ENCODE peak calls at places on chromosomes 4 and X, in eight cellular contexts. K is germinal center, A is AG10803, G is MCF 10A, Q is thoracic aorta, D is HT-29, Y is smooth muscle cell of the brain vasculature, R is Right ventricle myocardium superior. M is an unnamed sample.

GRCh38 chr4:54077812-54078211 is 13.4 kb upstream of the CHIC2 start:
- DNase-seq in K (no peak), A (peak), G (no peak), Q (no peak), D (no peak), Y (no peak), R (no peak), M (no peak)

GRCh38 chr4:76624271-76624681 is 189.2 kb downstream of the SHROOM3 start:
- DNase-seq in K (no peak), A (peak), G (peak), Q (peak), D (no peak), Y (peak), R (no peak), M (no peak)

GRCh38 chr4:57074753-57075152 is 35.4 kb downstream of the IGFBP7 start:
- DNase-seq in K (no peak), A (peak), G (peak), Q (no peak), D (no peak), Y (no peak), R (no peak), M (no peak)

GRCh38 chrX:39984191-39984956 is 113.4 kb downstream of the BCOR start:
- DNase-seq in K (no peak), A (peak), G (peak), Q (no peak), D (no peak), Y (no peak), R (no peak), M (no peak)

GRCh38 chr4:42892413-42892812 is at the start of gene GRXCR1:
- DNase-seq in K (no peak), A (no peak), G (no peak), Q (no peak), D (no peak), Y (no peak), R (no peak), M (no peak)

GRCh38 chr4:3442959-3443749 is 1.4 kb downstream of the HGFAC start:
- DNase-seq in K (peak), A (peak), G (peak), Q (no peak), D (peak), Y (no peak), R (peak), M (peak)

GRCh38 chr4:123325241-123325681 is 71.3 kb upstream of the SPRY1 start:
- DNase-seq in K (peak), A (no peak), G (no peak), Q (no peak), D (no peak), Y (no peak), R (no peak), M (no peak)

GRCh38 chr4:87934973-87935372 is 40.5 kb upstream of the SPP1 start:
- DNase-seq in K (no peak), A (no peak), G (no peak), Q (no peak), D (no peak), Y (no peak), R (no peak), M (no peak)

GRCh38 chr4:87211249-87211952 is 9.0 kb downstream of the KLHL8 start:
- DNase-seq in K (no peak), A (no peak), G (no peak), Q (no peak), D (no peak), Y (no peak), R (no peak), M (no peak)

GRCh38 chr4:170004656-170005250 is 21.4 kb downstream of the MFAP3L start:
- DNase-seq in K (no peak), A (peak), G (peak), Q (no peak), D (no peak), Y (no peak), R (no peak), M (no peak)

GRCh38 chr4:173333658-173334084 is 487 bp downstream of the HMGB2 start:
- DNase-seq in K (peak), A (peak), G (no peak), Q (no peak), D (no peak), Y (no peak), R (peak), M (no peak)

GRCh38 chr4:78065514-78066192 is 8.5 kb downstream of the FRAS1 start:
- DNase-seq in K (no peak), A (no peak), G (no peak), Q (no peak), D (no peak), Y (no peak), R (no peak), M (no peak)

GRCh38 chr4:3305610-3306371 is 13.0 kb downstream of the RGS12 start:
- DNase-seq in K (no peak), A (no peak), G (peak), Q (no peak), D (no peak), Y (no peak), R (peak), M (no peak)

GRCh38 chrX:118780915-118781314 is 42.7 kb upstream of the ZCCHC12 start:
- DNase-seq in K (no peak), A (peak), G (no peak), Q (no peak), D (no peak), Y (no peak), R (no peak), M (no peak)

GRCh38 chr4:76687730-76688441 is 210.1 kb downstream of the SOWAHB start:
- DNase-seq in K (no peak), A (no peak), G (no peak), Q (no peak), D (peak), Y (no peak), R (no peak), M (peak)

GRCh38 chr4:112214397-112215264 is 17.0 kb upstream of the AP1AR start:
- DNase-seq in K (no peak), A (peak), G (peak), Q (no peak), D (peak), Y (no peak), R (no peak), M (no peak)

GRCh38 chr4:89598602-89599001 is 238.4 kb downstream of the SNCA start:
- DNase-seq in K (no peak), A (no peak), G (peak), Q (no peak), D (peak), Y (no peak), R (no peak), M (no peak)

GRCh38 chr4:152356428-152357034 is 179.4 kb downstream of the FBXW7 start:
- DNase-seq in K (no peak), A (peak), G (peak), Q (no peak), D (no peak), Y (no peak), R (no peak), M (no peak)

GRCh38 chrX:120308959-120309872 is 2.0 kb downstream of the TMEM255A start:
- DNase-seq in K (peak), A (peak), G (peak), Q (peak), D (no peak), Y (no peak), R (peak), M (peak)

GRCh38 chr4:102868153-102868781 is 525 bp upstream of the CISD2 start:
- DNase-seq in K (no peak), A (no peak), G (no peak), Q (no peak), D (no peak), Y (no peak), R (peak), M (no peak)